ENCODE peak calls at places on chromosomes 3 and 15, in six cellular contexts. M is endothelial cell of umbilical vein, T is DND-41, P is astrocyte, F is HepG2, G is GM23248. N is an unnamed sample.
A peak's percentile ranks its signal among the peaks of the same experiment; 100 is the strongest.

GRCh38 chr3:75506603-75507002 is 157.5 kb upstream of the FRG2C start:
- DNase-seq in M (no peak), T (no peak), P (no peak), F (no peak), G (no peak), N (no peak)

GRCh38 chr3:78035020-78035660 is 995.2 kb downstream of the ROBO2 start:
- DNase-seq in M (no peak), T (no peak), P (no peak), F (no peak), G (no peak), N (no peak)

GRCh38 chr3:148737104-148737525 is 39.4 kb downstream of the AGTR1 start:
- DNase-seq in M (no peak), T (no peak), P (no peak), F (peak; percentile 12), G (peak; percentile 58), N (no peak)

GRCh38 chr3:187131981-187132380 is 7.3 kb downstream of the RPL39L start:
- DNase-seq in M (no peak), T (no peak), P (no peak), F (no peak), G (no peak), N (peak; percentile 32)

GRCh38 chr3:37163262-37164020 is 10.9 kb downstream of the LRRFIP2 start:
- DNase-seq in M (peak; percentile 61), T (no peak), P (peak; percentile 89), F (no peak), G (peak; percentile 91), N (no peak)

GRCh38 chr3:16927485-16927884 is 42.7 kb downstream of the PLCL2 start:
- DNase-seq in M (no peak), T (no peak), P (no peak), F (no peak), G (no peak), N (peak; percentile 10)

GRCh38 chr3:15317164-15317477 is 15.3 kb downstream of the SH3BP5 start:
- DNase-seq in M (no peak), T (no peak), P (peak; percentile 84), F (no peak), G (peak; percentile 75), N (no peak)

GRCh38 chr3:52090131-52090548 is 33.8 kb upstream of the DUSP7 start:
- DNase-seq in M (peak; percentile 79), T (no peak), P (peak; percentile 94), F (no peak), G (peak; percentile 92), N (peak; percentile 68)

GRCh38 chr3:113626513-113627371 is 69.7 kb downstream of the USF3 start:
- DNase-seq in M (peak; percentile 64), T (peak; percentile 25), P (peak; percentile 42), F (peak; percentile 61), G (peak; percentile 72), N (peak; percentile 70)

GRCh38 chr3:194162070-194162678 is 26.2 kb downstream of the HES1 start:
- DNase-seq in M (no peak), T (no peak), P (no peak), F (peak; percentile 17), G (no peak), N (no peak)

GRCh38 chr3:71512544-71512943 is 71.0 kb downstream of the FOXP1 start:
- DNase-seq in M (no peak), T (no peak), P (no peak), F (no peak), G (no peak), N (no peak)

GRCh38 chr3:169748670-169749069 is 16.2 kb downstream of the TERC start:
- DNase-seq in M (no peak), T (no peak), P (no peak), F (peak; percentile 33), G (no peak), N (peak; percentile 74)

GRCh38 chr15:74201656-74202420 is 749 bp downstream of the STRA6 start:
- DNase-seq in M (no peak), T (no peak), P (peak; percentile 62), F (no peak), G (no peak), N (peak; percentile 53)

GRCh38 chr15:100572362-100572983 is 29.5 kb downstream of the LINS1 start:
- DNase-seq in M (peak; percentile 16), T (no peak), P (no peak), F (no peak), G (peak; percentile 34), N (peak; percentile 58)

GRCh38 chr3:141201122-141201521 is 30.5 kb upstream of the PXYLP1 start:
- DNase-seq in M (no peak), T (no peak), P (no peak), F (no peak), G (no peak), N (no peak)

GRCh38 chr15:92654662-92655061 is 913 bp downstream of the FAM174B start:
- DNase-seq in M (peak; percentile 44), T (no peak), P (no peak), F (no peak), G (no peak), N (no peak)

GRCh38 chr3:143507735-143508580 is 340.3 kb downstream of the SLC9A9 start:
- DNase-seq in M (no peak), T (no peak), P (peak; percentile 79), F (no peak), G (peak; percentile 87), N (peak; percentile 43)

GRCh38 chr15:101138913-101139880 is 112.7 kb downstream of the CHSY1 start:
- DNase-seq in M (no peak), T (no peak), P (peak; percentile 88), F (no peak), G (no peak), N (no peak)

GRCh38 chr15:71588746-71589145 is 221.6 kb upstream of the NR2E3 start:
- DNase-seq in M (no peak), T (no peak), P (peak; percentile 82), F (peak; percentile 10), G (peak; percentile 58), N (peak; percentile 77)

GRCh38 chr3:130712718-130713423 is 33.8 kb downstream of the PIK3R4 start:
- DNase-seq in M (no peak), T (no peak), P (no peak), F (no peak), G (no peak), N (no peak)

GRCh38 chr3:148036331-148036881 is 627.2 kb downstream of the ZIC1 start:
- DNase-seq in M (peak; percentile 87), T (no peak), P (peak; percentile 68), F (no peak), G (no peak), N (peak; percentile 6)

GRCh38 chr3:24264748-24265158 is 229.9 kb downstream of the THRB start:
- DNase-seq in M (peak; percentile 58), T (peak; percentile 13), P (peak; percentile 26), F (peak; percentile 53), G (peak; percentile 71), N (peak; percentile 81)

GRCh38 chr3:195690951-195691350 is 29.8 kb upstream of the MUC20 start:
- DNase-seq in M (no peak), T (no peak), P (no peak), F (no peak), G (no peak), N (no peak)

GRCh38 chr15:39140060-39140604 is 440.7 kb upstream of the THBS1 start:
- DNase-seq in M (peak; percentile 100), T (no peak), P (peak; percentile 97), F (peak; percentile 67), G (peak; percentile 84), N (peak; percentile 72)

GRCh38 chr3:144039661-144040060 is 68.0 kb downstream of the DIPK2A start:
- DNase-seq in M (no peak), T (no peak), P (peak; percentile 30), F (no peak), G (no peak), N (peak; percentile 81)

GRCh38 chr15:45641374-45641778 is 6.5 kb downstream of the SQOR start:
- DNase-seq in M (peak; percentile 72), T (no peak), P (peak; percentile 66), F (peak; percentile 95), G (peak; percentile 94), N (peak; percentile 90)

GRCh38 chr3:190701096-190701532 is 161.4 kb downstream of the GMNC start:
- DNase-seq in M (peak; percentile 37), T (no peak), P (peak; percentile 18), F (peak; percentile 91), G (peak; percentile 69), N (peak; percentile 87)

GRCh38 chr15:45134682-45135604 is 5.1 kb downstream of the DUOX1 start:
- DNase-seq in M (no peak), T (no peak), P (no peak), F (no peak), G (no peak), N (no peak)

GRCh38 chr3:19934098-19934566 is at the start of gene EFHB:
- DNase-seq in M (no peak), T (no peak), P (no peak), F (peak; percentile 39), G (peak; percentile 19), N (peak; percentile 25)

GRCh38 chr15:61084944-61085367 is 144.1 kb downstream of the RORA start:
- DNase-seq in M (no peak), T (no peak), P (no peak), F (no peak), G (no peak), N (no peak)

DNA sequence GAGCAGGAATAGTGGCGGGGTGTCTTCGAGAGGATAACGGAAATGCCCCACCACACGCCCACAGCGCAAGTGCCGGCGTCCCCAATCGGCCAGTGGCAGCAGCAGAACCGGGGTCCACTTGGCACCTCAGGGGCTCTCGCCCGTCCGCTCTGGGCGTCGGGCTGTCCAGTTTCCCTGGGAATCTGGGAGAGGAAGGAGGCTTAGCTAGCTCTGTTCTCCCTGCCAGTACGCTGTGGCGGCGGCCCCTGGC is 53.7 kb downstream of the CCDC54 start:
- DNase-seq in M (peak; percentile 27), T (peak; percentile 55), P (no peak), F (no peak), G (no peak), N (no peak)
- TF ChIP-seq EZH2 in M (no peak), T (no peak), P (no peak), F (no peak), G (no peak), N (no peak)

DNA sequence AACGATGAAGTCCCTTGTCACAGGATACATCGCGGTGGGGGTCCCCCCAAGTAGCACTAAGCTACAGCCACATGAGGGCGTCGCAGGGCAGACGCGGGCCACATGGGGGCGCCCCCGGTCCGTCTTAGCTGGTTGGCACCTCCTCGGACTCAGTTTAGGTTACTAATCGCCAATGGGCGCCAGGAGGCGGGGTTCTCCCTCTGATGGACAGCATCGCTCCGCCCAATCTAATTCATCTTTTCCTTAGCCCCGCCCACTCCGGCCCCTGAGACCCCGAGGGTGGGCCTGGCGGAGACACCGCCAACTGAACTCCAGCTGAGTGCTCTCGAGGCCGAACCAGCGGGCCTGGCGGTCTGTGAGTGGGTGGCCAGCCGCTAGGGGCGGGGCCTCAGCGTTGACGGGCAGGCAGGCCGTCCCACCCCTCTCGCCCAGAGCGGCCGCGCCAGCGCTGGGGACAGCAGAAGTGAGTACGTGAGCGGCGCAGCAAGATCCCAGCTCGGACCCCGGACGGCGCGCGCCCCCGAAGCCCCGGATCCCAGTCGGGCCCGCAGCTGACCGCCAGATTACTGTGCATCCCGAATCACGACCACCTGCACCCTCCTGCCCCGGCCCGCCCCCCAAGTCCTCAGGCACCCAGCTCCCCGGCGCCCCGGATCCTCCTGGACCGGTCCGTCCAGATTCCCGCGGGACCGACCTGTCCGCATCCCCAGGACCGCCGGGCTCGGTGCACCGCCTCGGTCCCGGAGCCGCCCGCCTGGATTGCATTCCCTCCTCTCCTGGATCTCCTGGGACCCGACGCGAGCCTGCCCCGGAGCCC is at the start of gene EPHB3:
- DNase-seq in M (peak; percentile 99), T (peak; percentile 54), P (peak; percentile 95), F (peak; percentile 92), G (peak; percentile 100), N (peak; percentile 99)
- TF ChIP-seq EZH2 in M (no peak), T (no peak), P (no peak), F (no peak), G (no peak), N (no peak)

GRCh38 chr15:40843183-40843884 is 514 bp upstream of the SPINT1 start:
- DNase-seq in M (no peak), T (no peak), P (no peak), F (no peak), G (no peak), N (no peak)
- TF ChIP-seq EZH2 in M (peak; percentile 25), T (no peak), P (peak; percentile 57), F (no peak), G (no peak), N (no peak)

GRCh38 chr15:89399390-89400120 is 64.9 kb upstream of the POLG start:
- DNase-seq in M (no peak), T (no peak), P (no peak), F (no peak), G (peak; percentile 37), N (peak; percentile 57)
- TF ChIP-seq EZH2 in M (peak; percentile 85), T (no peak), P (peak; percentile 84), F (no peak), G (peak; percentile 44), N (no peak)